ENCODE peak calls at places on chromosomes 7 and 10, in four cellular contexts. Y, R, W and P are unnamed samples.
A peak's percentile ranks its signal among the peaks of the same experiment; 100 is the strongest.

GRCh38 chr10:115092555-115093285 is 445 bp upstream of the ATRNL1 start:
- DNase-seq in Y (peak; percentile 41), W (peak; percentile 82), R (peak; percentile 17), P (no peak)

GRCh38 chr10:11225935-11226334 is 208.3 kb downstream of the CELF2 start:
- DNase-seq in R (peak; percentile 23), Y (peak; percentile 77), W (no peak), P (no peak)

GRCh38 chr10:89064764-89065163 is 74.2 kb downstream of the FAS start:
- DNase-seq in R (no peak), Y (no peak), W (no peak), P (no peak)

GRCh38 chr10:26407406-26407969 is 30.7 kb upstream of the APBB1IP start:
- DNase-seq in W (no peak), R (no peak), Y (no peak), P (no peak)

GRCh38 chr7:141409911-141410329 is 141.3 kb upstream of the AGK start:
- DNase-seq in Y (no peak), R (no peak), W (no peak), P (no peak)

GRCh38 chr7:11749629-11750028 is 82.4 kb downstream of the THSD7A start:
- DNase-seq in Y (no peak), R (no peak), W (no peak), P (no peak)

GRCh38 chr7:89021741-89022140 is 226.2 kb upstream of the TEX47 start:
- DNase-seq in W (no peak), R (no peak), Y (no peak), P (no peak)

GRCh38 chr7:151257990-151258389 is 9.5 kb upstream of the SMARCD3 start:
- DNase-seq in R (no peak), Y (no peak), W (no peak), P (no peak)

GRCh38 chr10:132188331-132188730 is 1.6 kb downstream of the DPYSL4 start:
- DNase-seq in W (no peak), Y (no peak), R (no peak), P (no peak)

GRCh38 chr10:119270893-119271361 is 63.6 kb downstream of the GRK5 start:
- DNase-seq in W (peak; percentile 79), R (peak; percentile 89), Y (peak; percentile 82), P (peak; percentile 86)

GRCh38 chr7:30702200-30702599 is 19.9 kb upstream of the CRHR2 start:
- DNase-seq in Y (no peak), W (no peak), R (no peak), P (no peak)

GRCh38 chr7:105773030-105773460 is 103.4 kb downstream of the ATXN7L1 start:
- DNase-seq in W (no peak), Y (no peak), R (no peak), P (no peak)

GRCh38 chr10:4144802-4145201 is 359.8 kb upstream of the KLF6 start:
- DNase-seq in R (no peak), W (no peak), Y (no peak), P (no peak)

GRCh38 chr10:3172081-3172445 is 519 bp downstream of the PITRM1 start:
- DNase-seq in W (peak; percentile 55), Y (no peak), R (no peak), P (no peak)

GRCh38 chr10:121580276-121581116 is 17.7 kb downstream of the FGFR2 start:
- DNase-seq in W (no peak), R (no peak), Y (no peak), P (no peak)

GRCh38 chr10:110833941-110834621 is 37.6 kb upstream of the PDCD4 start:
- DNase-seq in W (peak; percentile 45), R (no peak), Y (no peak), P (no peak)

GRCh38 chr10:86244296-86244695 is 122.3 kb downstream of the GRID1 start:
- DNase-seq in Y (no peak), W (no peak), R (no peak), P (no peak)

GRCh38 chr10:43380610-43381222 is 9.3 kb downstream of the FXYD4 start:
- DNase-seq in W (no peak), Y (no peak), R (no peak), P (no peak)

GRCh38 chr10:31952066-31952465 is 23.4 kb upstream of the ARHGAP12 start:
- DNase-seq in R (no peak), Y (no peak), W (no peak), P (no peak)

GRCh38 chr7:123748171-123748733 is 551 bp downstream of the WASL start:
- DNase-seq in Y (peak; percentile 47), W (peak; percentile 62), R (peak; percentile 23), P (peak; percentile 40)

GRCh38 chr10:56370217-56371113 is 9.4 kb upstream of the ZWINT start:
- DNase-seq in R (no peak), W (no peak), Y (no peak), P (no peak)

GRCh38 chr10:122725006-122725405 is 25.4 kb upstream of the C10orf120 start:
- DNase-seq in Y (no peak), W (no peak), R (no peak), P (no peak)

GRCh38 chr7:5229451-5230271 is 39.6 kb downstream of the WIPI2 start:
- DNase-seq in R (no peak), W (no peak), Y (no peak), P (no peak)

GRCh38 chr10:132173185-132173584 is 13.6 kb upstream of the DPYSL4 start:
- DNase-seq in R (no peak), W (peak; percentile 13), Y (peak; percentile 3), P (no peak)

GRCh38 chr10:92553959-92554358 is 19.9 kb downstream of the IDE start:
- DNase-seq in R (no peak), Y (no peak), W (no peak), P (no peak)

GRCh38 chr10:114632869-114633715 is 25.0 kb downstream of the ABLIM1 start:
- DNase-seq in Y (no peak), W (peak; percentile 52), R (peak; percentile 59), P (peak; percentile 80)

GRCh38 chr7:2633538-2634264 is 1.9 kb downstream of the TTYH3 start:
- DNase-seq in R (no peak), Y (no peak), W (peak; percentile 68), P (peak; percentile 91)

GRCh38 chr10:21899736-21900135 is 103.8 kb downstream of the DNAJC1 start:
- DNase-seq in R (no peak), Y (no peak), W (no peak), P (no peak)

GRCh38 chr10:21907436-21907835 is 96.1 kb downstream of the DNAJC1 start:
- DNase-seq in W (no peak), R (no peak), Y (no peak), P (no peak)

GRCh38 chr10:21910798-21911197 is 92.7 kb downstream of the DNAJC1 start:
- DNase-seq in W (no peak), Y (no peak), R (no peak), P (no peak)

DNA sequence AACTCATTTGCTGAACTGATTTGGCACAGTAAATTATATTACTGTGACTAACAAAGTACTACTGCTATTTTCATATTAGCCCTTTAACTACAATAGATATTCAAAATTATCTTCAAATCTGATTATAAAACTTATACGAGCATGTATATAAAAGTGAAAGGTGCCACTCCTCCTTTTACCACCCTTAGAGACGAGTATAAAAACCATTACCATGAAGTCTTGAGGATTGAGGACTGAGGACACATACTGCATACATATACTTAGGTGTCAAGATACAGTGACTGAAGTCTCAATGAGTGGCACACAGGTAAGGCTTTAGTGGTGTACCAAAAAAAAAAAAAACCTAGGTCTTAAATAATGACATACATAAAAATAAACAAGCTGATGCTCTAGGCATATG is 98.6 kb downstream of the DNAJC1 start:
- DNase-seq in R (no peak), Y (no peak), W (no peak), P (no peak)
- H3K4me1 ChIP-seq in R (no peaks in the 10 kb centered on the region), Y (no peaks in the 10 kb centered on the region), W (no peaks in the 10 kb centered on the region), P (no peaks in the 10 kb centered on the region)

GRCh38 chr7:45812946-45813345 is 59.9 kb downstream of the CCDC201 start:
- DNase-seq in Y (no peak), R (no peak), W (no peak), P (no peak)
- H3K4me1 ChIP-seq in Y (no peaks in the 10 kb centered on the region), R (no peaks in the 10 kb centered on the region), W (no peaks in the 10 kb centered on the region), P (no peaks in the 10 kb centered on the region)

GRCh38 chr10:100736809-100737358 is 8.5 kb upstream of the PAX2 start:
- DNase-seq in Y (no peak), R (no peak), W (no peak), P (no peak)

GRCh38 chr10:100736144-100736808 is 9.1 kb upstream of the PAX2 start:
- DNase-seq in Y (no peak), R (no peak), W (no peak), P (no peak)

GRCh38 chr10:100738055-100738827 is 7.1 kb upstream of the PAX2 start:
- DNase-seq in Y (no peak), R (no peak), W (no peak), P (no peak)

GRCh38 chr10:100735345-100736143 is 9.8 kb upstream of the PAX2 start:
- DNase-seq in R (no peak), Y (no peak), W (no peak), P (no peak)

GRCh38 chr10:100737359-100738054 is 7.9 kb upstream of the PAX2 start:
- DNase-seq in W (no peak), R (no peak), Y (no peak), P (no peak)
- H3K4me1 ChIP-seq in W (peaks cover 2% of the 10 kb centered on the region), R (peaks cover 24% of the 10 kb centered on the region), Y (peaks cover 4% of the 10 kb centered on the region), P (peaks cover 55% of the 10 kb centered on the region)

DNA sequence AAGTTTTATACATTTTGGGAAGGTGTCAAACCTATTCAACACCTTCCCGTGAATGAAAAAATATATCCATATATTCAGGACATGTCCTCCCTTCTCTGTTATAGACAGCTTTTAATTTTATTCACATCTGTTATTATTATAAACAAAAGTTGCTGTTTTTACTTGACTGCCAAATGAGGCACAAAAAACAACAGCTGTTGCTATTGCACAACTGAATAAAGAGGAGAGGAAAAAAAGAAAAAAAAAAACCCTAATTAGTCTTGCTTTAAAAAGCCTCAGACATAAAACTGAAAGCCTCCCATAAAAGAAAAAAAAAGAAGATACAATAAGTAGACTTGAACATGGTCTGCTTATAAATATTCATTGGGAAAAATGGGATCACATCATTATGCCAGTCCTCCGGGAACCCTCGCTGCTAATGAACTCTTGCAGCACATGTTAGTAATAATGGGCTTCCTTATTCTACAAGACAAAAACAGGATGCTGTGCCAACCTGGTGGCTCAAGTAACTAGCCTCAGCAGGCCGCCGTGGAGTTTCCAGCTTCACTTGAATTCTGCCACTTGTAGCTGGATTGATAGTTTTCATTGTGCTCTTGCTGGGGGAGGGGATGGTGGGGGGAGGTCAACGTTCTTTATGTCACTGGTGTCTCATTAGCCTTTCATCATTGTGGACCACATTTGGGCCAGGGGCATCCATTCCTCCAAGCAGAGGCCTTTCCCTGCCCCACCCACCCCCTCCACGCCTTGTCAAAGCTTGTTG is 153.6 kb downstream of the BMPER start:
- DNase-seq in W (peak; percentile 59), Y (no peak), R (no peak), P (no peak)
- H3K4me1 ChIP-seq in W (peaks cover 8% of the 10 kb centered on the region), Y (no peaks in the 10 kb centered on the region), R (no peaks in the 10 kb centered on the region), P (no peaks in the 10 kb centered on the region)

DNA sequence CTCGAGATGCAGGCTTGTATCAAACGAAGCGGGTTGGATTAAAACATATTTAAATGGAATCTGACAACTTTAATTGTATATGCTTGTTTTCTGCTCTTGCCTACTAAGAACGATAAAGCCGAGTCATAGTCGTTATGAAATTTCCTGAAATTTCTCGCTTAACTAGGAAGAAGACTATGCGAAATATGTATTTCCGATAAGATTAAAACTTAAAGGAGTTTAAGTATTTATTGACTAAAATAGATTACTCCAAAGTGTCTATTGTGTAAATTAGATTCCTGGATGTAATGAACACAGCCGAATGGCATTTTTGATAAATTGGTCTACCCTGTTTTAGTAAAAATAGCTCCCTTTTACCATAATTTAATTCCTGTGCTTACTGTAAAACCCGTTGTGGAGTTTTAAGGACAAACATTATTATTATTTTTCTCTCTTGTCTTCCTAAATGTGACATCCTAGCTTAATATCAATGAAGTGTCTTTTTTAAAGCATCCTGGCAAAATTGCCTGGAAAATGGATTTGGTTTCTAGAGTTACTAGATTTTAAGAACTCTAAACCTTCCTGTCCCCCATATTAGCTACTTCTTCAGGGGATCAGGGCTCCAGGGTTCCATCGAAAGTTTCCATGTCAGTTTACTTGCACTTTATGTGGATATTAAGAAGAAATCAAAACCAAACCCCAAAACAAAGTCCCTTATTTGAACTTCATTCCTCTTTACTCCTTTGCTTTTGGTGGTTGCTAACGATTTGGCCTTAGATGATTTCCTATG is 688 bp downstream of the CUX1 start:
- DNase-seq in Y (no peak), R (no peak), W (no peak), P (no peak)
- H3K4me1 ChIP-seq in Y (peaks cover 16% of the 10 kb centered on the region), R (peaks cover 24% of the 10 kb centered on the region), W (peaks cover 3% of the 10 kb centered on the region), P (peaks cover 4% of the 10 kb centered on the region)